ENCODE peak calls at places on chromosomes 4 and X, in five cellular contexts. One of them, this sample, is unnamed.

GRCh38 chr4:124173892-124174291 is 538.6 kb downstream of the ANKRD50 start:
- DNase-seq in effector CD4-positive, alpha-beta T cell: no peak
- DNase-seq in nephron progenitor cell: no peak
- DNase-seq in HuH-7.5: no peak
- DNase-seq in posterior cingulate gyrus: no peak
- DNase-seq in this sample: no peak

GRCh38 chr4:102514298-102514964 is 13.3 kb downstream of the NFKB1 start:
- DNase-seq in HuH-7.5: no peak
- DNase-seq in effector CD4-positive, alpha-beta T cell: no peak
- DNase-seq in nephron progenitor cell: no peak
- DNase-seq in posterior cingulate gyrus: no peak
- DNase-seq in this sample: no peak

GRCh38 chrX:3177851-3178250 is 136.6 kb downstream of the ARSF start:
- DNase-seq in nephron progenitor cell: no peak
- DNase-seq in effector CD4-positive, alpha-beta T cell: no peak
- DNase-seq in HuH-7.5: no peak
- DNase-seq in posterior cingulate gyrus: no peak
- DNase-seq in this sample: peak; percentile 64

GRCh38 chrX:122504026-122504425 is 680.1 kb upstream of the GRIA3 start:
- DNase-seq in HuH-7.5: no peak
- DNase-seq in posterior cingulate gyrus: no peak
- DNase-seq in effector CD4-positive, alpha-beta T cell: no peak
- DNase-seq in nephron progenitor cell: no peak
- DNase-seq in this sample: peak; percentile 38

GRCh38 chr4:56755901-56756300 is 65.6 kb downstream of the SPINK2 start:
- DNase-seq in posterior cingulate gyrus: no peak
- DNase-seq in effector CD4-positive, alpha-beta T cell: no peak
- DNase-seq in nephron progenitor cell: no peak
- DNase-seq in HuH-7.5: no peak
- DNase-seq in this sample: peak; percentile 76

GRCh38 chr4:35548921-35549320 is 695.4 kb downstream of the ARAP2 start:
- DNase-seq in nephron progenitor cell: no peak
- DNase-seq in HuH-7.5: no peak
- DNase-seq in posterior cingulate gyrus: no peak
- DNase-seq in effector CD4-positive, alpha-beta T cell: no peak
- DNase-seq in this sample: no peak

GRCh38 chr4:57104706-57105560 is 5.3 kb downstream of the IGFBP7 start:
- DNase-seq in effector CD4-positive, alpha-beta T cell: no peak
- DNase-seq in HuH-7.5: no peak
- DNase-seq in nephron progenitor cell: no peak
- DNase-seq in posterior cingulate gyrus: no peak
- DNase-seq in this sample: no peak

GRCh38 chr4:44701037-44701436 is 22.8 kb downstream of the GUF1 start:
- DNase-seq in HuH-7.5: no peak
- DNase-seq in posterior cingulate gyrus: no peak
- DNase-seq in effector CD4-positive, alpha-beta T cell: no peak
- DNase-seq in nephron progenitor cell: no peak
- DNase-seq in this sample: no peak

GRCh38 chr4:17168571-17168970 is 270.1 kb upstream of the LDB2 start:
- DNase-seq in effector CD4-positive, alpha-beta T cell: no peak
- DNase-seq in HuH-7.5: no peak
- DNase-seq in nephron progenitor cell: no peak
- DNase-seq in posterior cingulate gyrus: no peak
- DNase-seq in this sample: peak; percentile 61

GRCh38 chrX:115337735-115338134 is 48.2 kb downstream of the LUZP4 start:
- DNase-seq in nephron progenitor cell: no peak
- DNase-seq in HuH-7.5: no peak
- DNase-seq in effector CD4-positive, alpha-beta T cell: no peak
- DNase-seq in posterior cingulate gyrus: no peak
- DNase-seq in this sample: peak; percentile 19

GRCh38 chrX:39018526-39018925 is 217.3 kb downstream of the MID1IP1 start:
- DNase-seq in posterior cingulate gyrus: no peak
- DNase-seq in nephron progenitor cell: no peak
- DNase-seq in effector CD4-positive, alpha-beta T cell: no peak
- DNase-seq in HuH-7.5: no peak
- DNase-seq in this sample: no peak

GRCh38 chr4:62263454-62263853 is 1063.3 kb downstream of the ADGRL3 start:
- DNase-seq in effector CD4-positive, alpha-beta T cell: no peak
- DNase-seq in nephron progenitor cell: no peak
- DNase-seq in HuH-7.5: no peak
- DNase-seq in posterior cingulate gyrus: no peak
- DNase-seq in this sample: no peak

GRCh38 chr4:4656977-4657376 is 115.1 kb upstream of the STX18 start:
- DNase-seq in HuH-7.5: no peak
- DNase-seq in effector CD4-positive, alpha-beta T cell: no peak
- DNase-seq in nephron progenitor cell: no peak
- DNase-seq in posterior cingulate gyrus: no peak
- DNase-seq in this sample: no peak

GRCh38 chrX:20067709-20068315 is 48.9 kb downstream of the MAP7D2 start:
- DNase-seq in HuH-7.5: no peak
- DNase-seq in posterior cingulate gyrus: peak; percentile 88
- DNase-seq in effector CD4-positive, alpha-beta T cell: no peak
- DNase-seq in nephron progenitor cell: peak; percentile 8
- DNase-seq in this sample: peak; percentile 78

GRCh38 chrX:130351567-130351966 is 11.8 kb downstream of the SLC25A14 start:
- DNase-seq in nephron progenitor cell: no peak
- DNase-seq in effector CD4-positive, alpha-beta T cell: no peak
- DNase-seq in HuH-7.5: no peak
- DNase-seq in posterior cingulate gyrus: no peak
- DNase-seq in this sample: no peak

GRCh38 chr4:52266537-52267137 is 215.5 kb downstream of the SPATA18 start:
- DNase-seq in posterior cingulate gyrus: no peak
- DNase-seq in effector CD4-positive, alpha-beta T cell: no peak
- DNase-seq in nephron progenitor cell: no peak
- DNase-seq in HuH-7.5: no peak
- DNase-seq in this sample: no peak

GRCh38 chr4:17544205-17544604 is 29.2 kb downstream of the CLRN2 start:
- DNase-seq in posterior cingulate gyrus: peak; percentile 98
- DNase-seq in effector CD4-positive, alpha-beta T cell: no peak
- DNase-seq in nephron progenitor cell: no peak
- DNase-seq in HuH-7.5: peak; percentile 50
- DNase-seq in this sample: no peak

GRCh38 chr4:89216422-89216821 is 91.2 kb downstream of the GPRIN3 start:
- DNase-seq in effector CD4-positive, alpha-beta T cell: no peak
- DNase-seq in HuH-7.5: no peak
- DNase-seq in posterior cingulate gyrus: no peak
- DNase-seq in nephron progenitor cell: no peak
- DNase-seq in this sample: no peak

GRCh38 chrX:13652256-13653021 is 502 bp upstream of the TCEANC start:
- DNase-seq in nephron progenitor cell: no peak
- DNase-seq in posterior cingulate gyrus: no peak
- DNase-seq in HuH-7.5: no peak
- DNase-seq in effector CD4-positive, alpha-beta T cell: no peak
- DNase-seq in this sample: peak; percentile 85

GRCh38 chr4:70601422-70602039 is 9.5 kb downstream of the AMBN start:
- DNase-seq in posterior cingulate gyrus: peak; percentile 86
- DNase-seq in HuH-7.5: no peak
- DNase-seq in nephron progenitor cell: peak; percentile 67
- DNase-seq in effector CD4-positive, alpha-beta T cell: peak; percentile 46
- DNase-seq in this sample: peak; percentile 66

This sample was measured in EL.